ENCODE peak calls at places on chromosome 5, in ten cellular contexts. One of them, this sample, is unnamed.

GRCh38 chr5:63911871-63912270 is 50.4 kb downstream of the HTR1A start:
- DNase-seq in ovary: no peak
- DNase-seq in effector memory CD4-positive, alpha-beta T cell: no peak
- DNase-seq in fibroblast of lung: no peak
- DNase-seq in Karpas-422: no peak
- DNase-seq in astrocyte: no peak
- DNase-seq in A549: no peak
- DNase-seq in endodermal cell: no peak
- DNase-seq in CD4-positive, CD25-positive, alpha-beta regulatory T cell: no peak
- DNase-seq in kidney: no peak
- DNase-seq in this sample: no peak

GRCh38 chr5:119439140-119439625 is 13.1 kb upstream of the HSD17B4 start:
- DNase-seq in kidney: no peak
- DNase-seq in Karpas-422: no peak
- DNase-seq in ovary: no peak
- DNase-seq in astrocyte: no peak
- DNase-seq in CD4-positive, CD25-positive, alpha-beta regulatory T cell: no peak
- DNase-seq in fibroblast of lung: no peak
- DNase-seq in A549: peak; percentile 29
- DNase-seq in endodermal cell: no peak
- DNase-seq in effector memory CD4-positive, alpha-beta T cell: no peak
- DNase-seq in this sample: no peak

GRCh38 chr5:121503111-121503840 is 348.4 kb upstream of the FTMT start:
- DNase-seq in A549: peak; percentile 7
- DNase-seq in fibroblast of lung: peak; percentile 3
- DNase-seq in astrocyte: no peak
- DNase-seq in effector memory CD4-positive, alpha-beta T cell: no peak
- DNase-seq in kidney: no peak
- DNase-seq in CD4-positive, CD25-positive, alpha-beta regulatory T cell: no peak
- DNase-seq in endodermal cell: peak; percentile 79
- DNase-seq in ovary: no peak
- DNase-seq in Karpas-422: peak; percentile 49
- DNase-seq in this sample: peak; percentile 35

GRCh38 chr5:102528600-102528999 is 29.8 kb upstream of the SLCO6A1 start:
- DNase-seq in ovary: no peak
- DNase-seq in effector memory CD4-positive, alpha-beta T cell: no peak
- DNase-seq in CD4-positive, CD25-positive, alpha-beta regulatory T cell: no peak
- DNase-seq in fibroblast of lung: no peak
- DNase-seq in astrocyte: no peak
- DNase-seq in Karpas-422: no peak
- DNase-seq in endodermal cell: no peak
- DNase-seq in A549: no peak
- DNase-seq in kidney: no peak
- DNase-seq in this sample: no peak

GRCh38 chr5:71924980-71925379 is 182.3 kb upstream of the MAP1B start:
- DNase-seq in A549: peak; percentile 75
- DNase-seq in fibroblast of lung: peak; percentile 50
- DNase-seq in astrocyte: peak; percentile 50
- DNase-seq in effector memory CD4-positive, alpha-beta T cell: no peak
- DNase-seq in Karpas-422: no peak
- DNase-seq in CD4-positive, CD25-positive, alpha-beta regulatory T cell: no peak
- DNase-seq in endodermal cell: no peak
- DNase-seq in kidney: no peak
- DNase-seq in ovary: no peak
- DNase-seq in this sample: no peak

GRCh38 chr5:56357426-56357825 is 124.3 kb upstream of the ANKRD55 start:
- DNase-seq in A549: no peak
- DNase-seq in Karpas-422: no peak
- DNase-seq in CD4-positive, CD25-positive, alpha-beta regulatory T cell: no peak
- DNase-seq in astrocyte: no peak
- DNase-seq in endodermal cell: no peak
- DNase-seq in fibroblast of lung: no peak
- DNase-seq in effector memory CD4-positive, alpha-beta T cell: no peak
- DNase-seq in ovary: no peak
- DNase-seq in kidney: no peak
- DNase-seq in this sample: no peak

GRCh38 chr5:126972062-126972895 is 58.1 kb downstream of the MARCHF3 start:
- DNase-seq in Karpas-422: peak; percentile 43
- DNase-seq in kidney: no peak
- DNase-seq in astrocyte: no peak
- DNase-seq in CD4-positive, CD25-positive, alpha-beta regulatory T cell: peak; percentile 79
- DNase-seq in A549: no peak
- DNase-seq in ovary: no peak
- DNase-seq in effector memory CD4-positive, alpha-beta T cell: no peak
- DNase-seq in endodermal cell: no peak
- DNase-seq in fibroblast of lung: peak; percentile 17
- DNase-seq in this sample: no peak

GRCh38 chr5:163330723-163331668 is 106.4 kb upstream of the CCNG1 start:
- DNase-seq in A549: no peak
- DNase-seq in ovary: no peak
- DNase-seq in fibroblast of lung: no peak
- DNase-seq in astrocyte: no peak
- DNase-seq in kidney: no peak
- DNase-seq in effector memory CD4-positive, alpha-beta T cell: no peak
- DNase-seq in endodermal cell: peak; percentile 48
- DNase-seq in Karpas-422: no peak
- DNase-seq in CD4-positive, CD25-positive, alpha-beta regulatory T cell: no peak
- DNase-seq in this sample: peak; percentile 37

GRCh38 chr5:138950411-138951011 is 75.4 kb upstream of the LRRTM2 start:
- DNase-seq in endodermal cell: peak; percentile 46
- DNase-seq in astrocyte: no peak
- DNase-seq in kidney: peak; percentile 43
- DNase-seq in CD4-positive, CD25-positive, alpha-beta regulatory T cell: no peak
- DNase-seq in effector memory CD4-positive, alpha-beta T cell: no peak
- DNase-seq in ovary: no peak
- DNase-seq in A549: no peak
- DNase-seq in fibroblast of lung: no peak
- DNase-seq in Karpas-422: no peak
- DNase-seq in this sample: no peak

GRCh38 chr5:159788835-159789331 is 127.4 kb upstream of the ADRA1B start:
- DNase-seq in CD4-positive, CD25-positive, alpha-beta regulatory T cell: no peak
- DNase-seq in A549: no peak
- DNase-seq in astrocyte: no peak
- DNase-seq in ovary: peak; percentile 33
- DNase-seq in effector memory CD4-positive, alpha-beta T cell: no peak
- DNase-seq in kidney: peak; percentile 78
- DNase-seq in endodermal cell: no peak
- DNase-seq in Karpas-422: no peak
- DNase-seq in fibroblast of lung: no peak
- DNase-seq in this sample: no peak

GRCh38 chr5:98736753-98737152 is 36.7 kb upstream of the RGMB start:
- DNase-seq in endodermal cell: no peak
- DNase-seq in Karpas-422: no peak
- DNase-seq in fibroblast of lung: no peak
- DNase-seq in effector memory CD4-positive, alpha-beta T cell: no peak
- DNase-seq in ovary: no peak
- DNase-seq in astrocyte: no peak
- DNase-seq in kidney: no peak
- DNase-seq in CD4-positive, CD25-positive, alpha-beta regulatory T cell: no peak
- DNase-seq in A549: no peak
- DNase-seq in this sample: no peak

GRCh38 chr5:98217138-98217537 is 556.3 kb upstream of the RGMB start:
- DNase-seq in CD4-positive, CD25-positive, alpha-beta regulatory T cell: no peak
- DNase-seq in A549: no peak
- DNase-seq in ovary: no peak
- DNase-seq in fibroblast of lung: no peak
- DNase-seq in endodermal cell: no peak
- DNase-seq in astrocyte: no peak
- DNase-seq in kidney: no peak
- DNase-seq in Karpas-422: no peak
- DNase-seq in effector memory CD4-positive, alpha-beta T cell: no peak
- DNase-seq in this sample: no peak

GRCh38 chr5:62506659-62507460 is 71.8 kb upstream of the LRRC70 start:
- DNase-seq in astrocyte: no peak
- DNase-seq in A549: no peak
- DNase-seq in kidney: no peak
- DNase-seq in ovary: no peak
- DNase-seq in CD4-positive, CD25-positive, alpha-beta regulatory T cell: no peak
- DNase-seq in Karpas-422: no peak
- DNase-seq in effector memory CD4-positive, alpha-beta T cell: no peak
- DNase-seq in fibroblast of lung: no peak
- DNase-seq in endodermal cell: no peak
- DNase-seq in this sample: no peak
- H3K27ac ChIP-seq in astrocyte: no peak overlapping the region
- H3K27ac ChIP-seq in A549: no peak overlapping the region
- H3K27ac ChIP-seq in kidney: no peak overlapping the region
- H3K27ac ChIP-seq in ovary: no peak overlapping the region
- H3K27ac ChIP-seq in CD4-positive, CD25-positive, alpha-beta regulatory T cell: no peak overlapping the region
- H3K27ac ChIP-seq in Karpas-422: no peak overlapping the region
- H3K27ac ChIP-seq in effector memory CD4-positive, alpha-beta T cell: no peak overlapping the region
- H3K27ac ChIP-seq in fibroblast of lung: no peak overlapping the region
- H3K27ac ChIP-seq in endodermal cell: no peak overlapping the region
- H3K27ac ChIP-seq in this sample: no peak overlapping the region

GRCh38 chr5:124924729-124925128 is 178.3 kb upstream of the ZNF608 start:
- DNase-seq in A549: no peak
- DNase-seq in Karpas-422: no peak
- DNase-seq in CD4-positive, CD25-positive, alpha-beta regulatory T cell: no peak
- DNase-seq in endodermal cell: no peak
- DNase-seq in ovary: no peak
- DNase-seq in astrocyte: no peak
- DNase-seq in effector memory CD4-positive, alpha-beta T cell: no peak
- DNase-seq in fibroblast of lung: no peak
- DNase-seq in kidney: no peak
- DNase-seq in this sample: no peak
- H3K4me1 ChIP-seq in A549: peaks cover 3% of the 10 kb centered on the region
- H3K4me1 ChIP-seq in Karpas-422: peaks cover 16% of the 10 kb centered on the region
- H3K4me1 ChIP-seq in CD4-positive, CD25-positive, alpha-beta regulatory T cell: no peaks in the 10 kb centered on the region
- H3K4me1 ChIP-seq in endodermal cell: peaks cover 26% of the 10 kb centered on the region
- H3K4me1 ChIP-seq in ovary: peaks cover 3% of the 10 kb centered on the region
- H3K4me1 ChIP-seq in astrocyte: no peaks in the 10 kb centered on the region
- H3K4me1 ChIP-seq in effector memory CD4-positive, alpha-beta T cell: no peaks in the 10 kb centered on the region
- H3K4me1 ChIP-seq in fibroblast of lung: no peaks in the 10 kb centered on the region
- H3K4me1 ChIP-seq in kidney: peaks cover 2% of the 10 kb centered on the region
- H3K4me1 ChIP-seq in this sample: no peaks in the 10 kb centered on the region

GRCh38 chr5:77168884-77169254 is 41.6 kb upstream of the PDE8B start:
- DNase-seq in effector memory CD4-positive, alpha-beta T cell: no peak
- DNase-seq in CD4-positive, CD25-positive, alpha-beta regulatory T cell: no peak
- DNase-seq in fibroblast of lung: no peak
- DNase-seq in ovary: no peak
- DNase-seq in Karpas-422: no peak
- DNase-seq in kidney: no peak
- DNase-seq in A549: peak; percentile 80
- DNase-seq in astrocyte: no peak
- DNase-seq in endodermal cell: peak; percentile 22
- DNase-seq in this sample: no peak

GRCh38 chr5:77170196-77170595 is 40.3 kb upstream of the PDE8B start:
- DNase-seq in endodermal cell: no peak
- DNase-seq in A549: no peak
- DNase-seq in Karpas-422: no peak
- DNase-seq in effector memory CD4-positive, alpha-beta T cell: no peak
- DNase-seq in fibroblast of lung: no peak
- DNase-seq in astrocyte: no peak
- DNase-seq in ovary: no peak
- DNase-seq in CD4-positive, CD25-positive, alpha-beta regulatory T cell: no peak
- DNase-seq in kidney: no peak
- DNase-seq in this sample: no peak

GRCh38 chr5:77167695-77168111 is 42.8 kb upstream of the PDE8B start:
- DNase-seq in fibroblast of lung: peak; percentile 88
- DNase-seq in CD4-positive, CD25-positive, alpha-beta regulatory T cell: no peak
- DNase-seq in Karpas-422: no peak
- DNase-seq in kidney: no peak
- DNase-seq in A549: peak; percentile 92
- DNase-seq in astrocyte: peak; percentile 90
- DNase-seq in effector memory CD4-positive, alpha-beta T cell: no peak
- DNase-seq in endodermal cell: no peak
- DNase-seq in ovary: no peak
- DNase-seq in this sample: no peak

GRCh38 chr5:77171141-77171910 is 39.2 kb upstream of the PDE8B start:
- DNase-seq in A549: no peak
- DNase-seq in kidney: no peak
- DNase-seq in astrocyte: no peak
- DNase-seq in endodermal cell: no peak
- DNase-seq in Karpas-422: no peak
- DNase-seq in CD4-positive, CD25-positive, alpha-beta regulatory T cell: no peak
- DNase-seq in fibroblast of lung: no peak
- DNase-seq in effector memory CD4-positive, alpha-beta T cell: no peak
- DNase-seq in ovary: no peak
- DNase-seq in this sample: no peak

DNA sequence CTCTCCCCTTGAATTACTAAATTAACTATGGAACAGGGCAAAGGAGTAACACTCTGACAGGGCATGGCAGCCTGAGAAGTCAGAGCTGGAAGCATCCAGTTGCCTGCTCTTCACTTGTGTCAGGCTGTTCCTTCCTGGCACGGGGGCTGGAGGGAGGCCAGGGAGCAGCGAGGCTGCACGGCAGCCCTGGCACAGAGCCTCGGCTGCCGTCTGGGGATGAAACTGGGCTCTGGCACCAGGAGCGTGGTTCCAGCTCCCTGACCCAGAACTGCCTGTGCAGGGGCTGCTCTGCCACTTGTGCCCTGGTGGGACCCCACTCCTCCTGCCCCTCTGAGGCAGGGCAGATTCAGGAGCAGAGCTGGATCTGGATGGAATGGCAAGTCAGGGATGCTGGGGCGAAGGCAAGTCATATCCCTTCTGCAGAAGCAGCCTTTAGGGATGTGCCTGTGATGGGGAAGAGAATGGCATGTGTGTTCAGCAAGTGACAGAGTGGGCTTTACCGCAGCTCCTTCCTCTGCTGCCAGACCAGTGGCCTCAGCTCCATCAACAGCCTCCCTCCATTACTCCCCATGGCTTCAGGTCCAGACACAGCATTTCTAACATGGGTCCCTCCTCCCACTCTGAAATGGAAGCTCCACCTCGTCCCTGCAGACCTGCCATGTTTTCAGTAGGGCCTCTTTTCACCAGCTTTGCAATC is 42.1 kb upstream of the PDE8B start:
- DNase-seq in kidney: peak; percentile 80
- DNase-seq in endodermal cell: peak; percentile 27
- DNase-seq in ovary: peak; percentile 53
- DNase-seq in A549: peak; percentile 69
- DNase-seq in Karpas-422: no peak
- DNase-seq in fibroblast of lung: peak; percentile 67
- DNase-seq in astrocyte: no peak
- DNase-seq in CD4-positive, CD25-positive, alpha-beta regulatory T cell: no peak
- DNase-seq in effector memory CD4-positive, alpha-beta T cell: no peak
- DNase-seq in this sample: no peak
- H3K4me3 ChIP-seq in kidney: no peak overlapping the region
- H3K4me3 ChIP-seq in endodermal cell: no peak overlapping the region
- H3K4me3 ChIP-seq in ovary: no peak overlapping the region
- H3K4me3 ChIP-seq in A549: peak overlapping the region; percentile 8
- H3K4me3 ChIP-seq in Karpas-422: no peak overlapping the region
- H3K4me3 ChIP-seq in fibroblast of lung: no peak overlapping the region
- H3K4me3 ChIP-seq in astrocyte: peak overlapping the region; percentile 24
- H3K4me3 ChIP-seq in CD4-positive, CD25-positive, alpha-beta regulatory T cell: no peak overlapping the region
- H3K4me3 ChIP-seq in effector memory CD4-positive, alpha-beta T cell: no peak overlapping the region
- H3K4me3 ChIP-seq in this sample: no peak overlapping the region

DNA sequence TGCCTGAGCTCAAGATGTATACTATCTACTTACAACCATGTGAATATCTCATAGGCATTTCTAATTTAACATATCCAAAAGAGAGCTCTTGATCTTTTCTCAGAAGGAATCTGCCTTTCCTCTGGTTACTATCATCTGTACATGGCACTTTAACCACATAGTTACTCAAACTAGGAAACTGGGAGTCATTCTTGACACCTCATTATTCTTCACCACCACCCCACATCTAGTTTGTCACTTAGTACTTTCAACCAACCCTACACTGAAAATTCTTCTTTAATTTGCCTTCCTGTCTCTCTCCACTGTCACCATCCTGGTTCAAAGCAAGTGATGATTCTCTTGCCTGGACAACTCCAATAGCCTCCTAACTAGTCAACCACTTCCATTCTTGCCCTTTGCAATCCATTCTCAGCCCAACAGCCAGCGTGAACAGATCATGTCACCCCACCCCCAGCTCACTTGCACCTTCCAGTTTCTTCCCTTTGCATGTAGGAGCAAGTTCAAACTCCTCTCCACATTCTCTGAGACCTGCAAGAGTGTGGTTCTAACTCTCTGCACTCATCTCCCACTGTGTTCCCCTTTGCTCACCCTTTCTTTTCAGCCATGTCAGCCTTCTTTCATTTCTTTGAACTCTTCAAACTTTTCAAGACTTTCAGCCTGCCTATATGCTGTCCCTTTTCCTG is 17.3 kb upstream of the SMAD5 start:
- DNase-seq in A549: no peak
- DNase-seq in CD4-positive, CD25-positive, alpha-beta regulatory T cell: no peak
- DNase-seq in endodermal cell: no peak
- DNase-seq in kidney: no peak
- DNase-seq in astrocyte: no peak
- DNase-seq in effector memory CD4-positive, alpha-beta T cell: no peak
- DNase-seq in fibroblast of lung: no peak
- DNase-seq in ovary: no peak
- DNase-seq in Karpas-422: no peak
- DNase-seq in this sample: no peak
- H3K27ac ChIP-seq in A549: no peak overlapping the region
- H3K27ac ChIP-seq in CD4-positive, CD25-positive, alpha-beta regulatory T cell: no peak overlapping the region
- H3K27ac ChIP-seq in endodermal cell: no peak overlapping the region
- H3K27ac ChIP-seq in kidney: no peak overlapping the region
- H3K27ac ChIP-seq in astrocyte: no peak overlapping the region
- H3K27ac ChIP-seq in effector memory CD4-positive, alpha-beta T cell: no peak overlapping the region
- H3K27ac ChIP-seq in fibroblast of lung: no peak overlapping the region
- H3K27ac ChIP-seq in ovary: no peak overlapping the region
- H3K27ac ChIP-seq in Karpas-422: no peak overlapping the region
- H3K27ac ChIP-seq in this sample: no peak overlapping the region